ENCODE peak calls at places on chromosomes 7 and 10, in seven cellular contexts. One of them, this sample, is unnamed.

GRCh38 chr10:74973993-74974392 is 137.5 kb upstream of the SAMD8 start:
- DNase-seq in substantia nigra: no peak
- DNase-seq in stimulated activated CD8-positive, alpha-beta memory T cell treated with anti-CD3 and anti-CD28 coated beads, Interleukin-15, amount 100 ng/mL, for 24 hours: no peak
- DNase-seq in midbrain: no peak
- DNase-seq in adipocyte: no peak
- DNase-seq in astrocyte: no peak
- DNase-seq in A549: no peak
- DNase-seq in this sample: no peak

GRCh38 chr7:50357346-50357745 is 52.8 kb downstream of the IKZF1 start:
- DNase-seq in substantia nigra: no peak
- DNase-seq in stimulated activated CD8-positive, alpha-beta memory T cell treated with anti-CD3 and anti-CD28 coated beads, Interleukin-15, amount 100 ng/mL, for 24 hours: no peak
- DNase-seq in midbrain: no peak
- DNase-seq in adipocyte: no peak
- DNase-seq in astrocyte: no peak
- DNase-seq in A549: no peak
- DNase-seq in this sample: no peak

GRCh38 chr10:47449102-47449978 is 34.6 kb downstream of the ANXA8 start:
- DNase-seq in substantia nigra: no peak
- DNase-seq in stimulated activated CD8-positive, alpha-beta memory T cell treated with anti-CD3 and anti-CD28 coated beads, Interleukin-15, amount 100 ng/mL, for 24 hours: no peak
- DNase-seq in midbrain: no peak
- DNase-seq in adipocyte: no peak
- DNase-seq in astrocyte: no peak
- DNase-seq in A549: no peak
- DNase-seq in this sample: no peak

GRCh38 chr7:464712-465461 is 54.8 kb downstream of the PDGFA start:
- DNase-seq in substantia nigra: no peak
- DNase-seq in stimulated activated CD8-positive, alpha-beta memory T cell treated with anti-CD3 and anti-CD28 coated beads, Interleukin-15, amount 100 ng/mL, for 24 hours: no peak
- DNase-seq in midbrain: no peak
- DNase-seq in adipocyte: peak
- DNase-seq in astrocyte: no peak
- DNase-seq in A549: no peak
- DNase-seq in this sample: peak

GRCh38 chr7:141701489-141702046 is 398 bp downstream of the DENND11 start:
- DNase-seq in substantia nigra: peak
- DNase-seq in stimulated activated CD8-positive, alpha-beta memory T cell treated with anti-CD3 and anti-CD28 coated beads, Interleukin-15, amount 100 ng/mL, for 24 hours: peak
- DNase-seq in midbrain: peak
- DNase-seq in adipocyte: peak
- DNase-seq in astrocyte: peak
- DNase-seq in A549: peak
- DNase-seq in this sample: no peak

GRCh38 chr7:35268953-35269352 is 15.1 kb upstream of the TBX20 start:
- DNase-seq in substantia nigra: no peak
- DNase-seq in stimulated activated CD8-positive, alpha-beta memory T cell treated with anti-CD3 and anti-CD28 coated beads, Interleukin-15, amount 100 ng/mL, for 24 hours: no peak
- DNase-seq in midbrain: no peak
- DNase-seq in adipocyte: no peak
- DNase-seq in astrocyte: no peak
- DNase-seq in A549: no peak
- DNase-seq in this sample: no peak

GRCh38 chr10:4240641-4241197 is 455.7 kb upstream of the KLF6 start:
- DNase-seq in substantia nigra: no peak
- DNase-seq in stimulated activated CD8-positive, alpha-beta memory T cell treated with anti-CD3 and anti-CD28 coated beads, Interleukin-15, amount 100 ng/mL, for 24 hours: no peak
- DNase-seq in midbrain: no peak
- DNase-seq in adipocyte: peak
- DNase-seq in astrocyte: peak
- DNase-seq in A549: no peak
- DNase-seq in this sample: peak

GRCh38 chr7:100629117-100629711 is 12.1 kb downstream of the TFR2 start:
- DNase-seq in substantia nigra: no peak
- DNase-seq in stimulated activated CD8-positive, alpha-beta memory T cell treated with anti-CD3 and anti-CD28 coated beads, Interleukin-15, amount 100 ng/mL, for 24 hours: no peak
- DNase-seq in midbrain: no peak
- DNase-seq in adipocyte: peak
- DNase-seq in astrocyte: no peak
- DNase-seq in A549: peak
- DNase-seq in this sample: no peak

GRCh38 chr10:96832721-96833219 is 672 bp downstream of the LCOR start:
- DNase-seq in substantia nigra: peak
- DNase-seq in stimulated activated CD8-positive, alpha-beta memory T cell treated with anti-CD3 and anti-CD28 coated beads, Interleukin-15, amount 100 ng/mL, for 24 hours: peak
- DNase-seq in midbrain: peak
- DNase-seq in adipocyte: peak
- DNase-seq in astrocyte: peak
- DNase-seq in A549: peak
- DNase-seq in this sample: peak

GRCh38 chr7:40733578-40733977 is 598.8 kb downstream of the SUGCT start:
- DNase-seq in substantia nigra: no peak
- DNase-seq in stimulated activated CD8-positive, alpha-beta memory T cell treated with anti-CD3 and anti-CD28 coated beads, Interleukin-15, amount 100 ng/mL, for 24 hours: no peak
- DNase-seq in midbrain: no peak
- DNase-seq in adipocyte: no peak
- DNase-seq in astrocyte: no peak
- DNase-seq in A549: no peak
- DNase-seq in this sample: no peak

GRCh38 chr7:90455163-90456030 is 14.0 kb upstream of the PTTG1IP2 start:
- DNase-seq in substantia nigra: no peak
- DNase-seq in stimulated activated CD8-positive, alpha-beta memory T cell treated with anti-CD3 and anti-CD28 coated beads, Interleukin-15, amount 100 ng/mL, for 24 hours: no peak
- DNase-seq in midbrain: peak
- DNase-seq in adipocyte: peak
- DNase-seq in astrocyte: peak
- DNase-seq in A549: peak
- DNase-seq in this sample: peak

GRCh38 chr7:121178869-121179497 is 149.8 kb upstream of the WNT16 start:
- DNase-seq in substantia nigra: no peak
- DNase-seq in stimulated activated CD8-positive, alpha-beta memory T cell treated with anti-CD3 and anti-CD28 coated beads, Interleukin-15, amount 100 ng/mL, for 24 hours: no peak
- DNase-seq in midbrain: no peak
- DNase-seq in adipocyte: no peak
- DNase-seq in astrocyte: no peak
- DNase-seq in A549: no peak
- DNase-seq in this sample: no peak

GRCh38 chr7:81887098-81887497 is 117.3 kb upstream of the HGF start:
- DNase-seq in substantia nigra: no peak
- DNase-seq in stimulated activated CD8-positive, alpha-beta memory T cell treated with anti-CD3 and anti-CD28 coated beads, Interleukin-15, amount 100 ng/mL, for 24 hours: no peak
- DNase-seq in midbrain: no peak
- DNase-seq in adipocyte: no peak
- DNase-seq in astrocyte: peak
- DNase-seq in A549: no peak
- DNase-seq in this sample: no peak

GRCh38 chr7:24912424-24912823 is 67.6 kb downstream of the OSBPL3 start:
- DNase-seq in substantia nigra: no peak
- DNase-seq in stimulated activated CD8-positive, alpha-beta memory T cell treated with anti-CD3 and anti-CD28 coated beads, Interleukin-15, amount 100 ng/mL, for 24 hours: no peak
- DNase-seq in midbrain: no peak
- DNase-seq in adipocyte: no peak
- DNase-seq in astrocyte: no peak
- DNase-seq in A549: no peak
- DNase-seq in this sample: no peak

GRCh38 chr10:124303662-124304418 is 114.9 kb downstream of the OAT start:
- DNase-seq in substantia nigra: no peak
- DNase-seq in stimulated activated CD8-positive, alpha-beta memory T cell treated with anti-CD3 and anti-CD28 coated beads, Interleukin-15, amount 100 ng/mL, for 24 hours: no peak
- DNase-seq in midbrain: no peak
- DNase-seq in adipocyte: no peak
- DNase-seq in astrocyte: no peak
- DNase-seq in A549: no peak
- DNase-seq in this sample: no peak

GRCh38 chr10:79413196-79413595 is 32.2 kb downstream of the ZCCHC24 start:
- DNase-seq in substantia nigra: no peak
- DNase-seq in stimulated activated CD8-positive, alpha-beta memory T cell treated with anti-CD3 and anti-CD28 coated beads, Interleukin-15, amount 100 ng/mL, for 24 hours: no peak
- DNase-seq in midbrain: no peak
- DNase-seq in adipocyte: no peak
- DNase-seq in astrocyte: no peak
- DNase-seq in A549: no peak
- DNase-seq in this sample: peak

GRCh38 chr7:149771199-149771636 is 2.2 kb downstream of the ZNF467 start:
- DNase-seq in substantia nigra: no peak
- DNase-seq in stimulated activated CD8-positive, alpha-beta memory T cell treated with anti-CD3 and anti-CD28 coated beads, Interleukin-15, amount 100 ng/mL, for 24 hours: no peak
- DNase-seq in midbrain: no peak
- DNase-seq in adipocyte: no peak
- DNase-seq in astrocyte: no peak
- DNase-seq in A549: no peak
- DNase-seq in this sample: no peak

GRCh38 chr7:2116903-2117680 is 115.7 kb downstream of the MAD1L1 start:
- DNase-seq in substantia nigra: no peak
- DNase-seq in stimulated activated CD8-positive, alpha-beta memory T cell treated with anti-CD3 and anti-CD28 coated beads, Interleukin-15, amount 100 ng/mL, for 24 hours: no peak
- DNase-seq in midbrain: peak
- DNase-seq in adipocyte: no peak
- DNase-seq in astrocyte: no peak
- DNase-seq in A549: no peak
- DNase-seq in this sample: peak

GRCh38 chr10:79305988-79306387 is 41.3 kb upstream of the PPIF start:
- DNase-seq in substantia nigra: no peak
- DNase-seq in stimulated activated CD8-positive, alpha-beta memory T cell treated with anti-CD3 and anti-CD28 coated beads, Interleukin-15, amount 100 ng/mL, for 24 hours: no peak
- DNase-seq in midbrain: no peak
- DNase-seq in adipocyte: no peak
- DNase-seq in astrocyte: no peak
- DNase-seq in A549: no peak
- DNase-seq in this sample: no peak